ENCODE peak calls at places on chromosomes 3 and 15, in nine cellular contexts. E is transverse colon, W is HCT116, O is uterus, J is breast epithelium, S is IMR-90, K is Peyer's patch, I is stomach, Z is testis. C is an unnamed sample. For H3K4me1, the result is how much of the 10 kb centered on the place peaks cover.

GRCh38 chr3:151328298-151329036 is 882 bp downstream of the P2RY13 start:
- DNase-seq in E (no peak), W (no peak), O (no peak), J (no peak), S (no peak), K (no peak), I (no peak), Z (no peak), C (no peak)

GRCh38 chr3:133779626-133780203 is 25.9 kb upstream of the SRPRB start:
- DNase-seq in E (no peak), W (no peak), O (no peak), J (no peak), S (no peak), K (no peak), I (no peak), Z (no peak), C (no peak)

GRCh38 chr15:89898628-89899302 is 5.0 kb upstream of the AP3S2 start:
- DNase-seq in E (peak), W (peak), O (no peak), J (no peak), S (peak), K (peak), I (peak), Z (peak), C (no peak)

GRCh38 chr3:54600441-54601204 is 327.2 kb downstream of the LRTM1 start:
- DNase-seq in E (no peak), W (no peak), O (no peak), J (no peak), S (no peak), K (no peak), I (no peak), Z (peak), C (peak)

GRCh38 chr3:132536442-132537153 is 60.5 kb upstream of the ACKR4 start:
- DNase-seq in E (no peak), W (no peak), O (no peak), J (no peak), S (peak), K (no peak), I (no peak), Z (no peak), C (no peak)

GRCh38 chr15:79775821-79776220 is 121.0 kb downstream of the MTHFS start:
- DNase-seq in E (no peak), W (no peak), O (no peak), J (no peak), S (no peak), K (no peak), I (no peak), Z (no peak), C (no peak)

GRCh38 chr15:76533060-76533955 is 196.7 kb downstream of the ISL2 start:
- DNase-seq in E (no peak), W (no peak), O (no peak), J (no peak), S (peak), K (no peak), I (no peak), Z (no peak), C (no peak)

GRCh38 chr3:28799084-28799483 is 450.5 kb upstream of the AZI2 start:
- DNase-seq in E (no peak), W (peak), O (no peak), J (no peak), S (peak), K (no peak), I (no peak), Z (no peak), C (no peak)

GRCh38 chr3:11053926-11054503 is 61.5 kb downstream of the SLC6A1 start:
- DNase-seq in E (no peak), W (no peak), O (no peak), J (no peak), S (no peak), K (no peak), I (no peak), Z (no peak), C (no peak)

DNA sequence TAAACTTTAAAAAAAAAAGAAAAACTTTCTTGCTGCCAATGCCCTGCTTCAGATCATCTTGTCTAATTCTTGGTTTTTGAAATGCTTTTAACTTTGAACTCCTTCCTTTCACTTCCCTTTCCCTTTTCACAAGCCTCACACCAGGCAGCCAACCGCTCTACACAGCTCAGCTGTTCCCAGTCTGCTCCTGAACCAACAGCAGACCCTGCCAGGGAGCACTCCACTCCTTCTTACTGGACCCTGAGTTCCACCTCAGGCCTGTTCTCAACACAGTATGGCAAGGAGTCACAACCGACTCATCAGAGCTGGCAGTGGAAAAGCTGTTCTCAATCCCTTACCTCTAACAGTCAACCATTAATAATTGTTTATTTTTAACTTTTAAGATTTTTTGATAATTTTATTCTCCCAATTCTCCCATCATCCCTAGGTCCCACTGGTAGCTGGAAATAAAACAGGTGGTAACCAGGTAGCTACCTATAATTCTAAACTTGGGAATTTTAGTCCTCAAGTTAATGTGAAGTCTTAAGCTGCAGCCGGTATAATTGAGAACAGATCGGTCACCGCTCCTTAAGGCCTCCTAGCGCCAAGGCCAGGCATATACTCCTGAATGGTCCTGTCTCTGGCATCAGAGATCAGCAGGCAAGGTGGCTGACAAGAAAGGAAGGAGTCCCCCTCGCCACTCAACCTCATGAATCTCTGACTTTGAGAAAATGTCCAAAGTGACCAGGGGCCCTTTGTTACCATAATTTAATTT is 43.9 kb downstream of the BOC start:
- DNase-seq in E (no peak), W (no peak), O (no peak), J (no peak), S (peak), K (no peak), I (no peak), Z (no peak), C (no peak)
- TF ChIP-seq CTCF in E (no peak), W (no peak), O (no peak), J (no peak), S (no peak), K (no peak), I (no peak), Z (no peak), C (no peak)

GRCh38 chr3:193744048-193744821 is 151.2 kb downstream of the OPA1 start:
- DNase-seq in E (no peak), W (no peak), O (no peak), J (no peak), S (no peak), K (no peak), I (peak), Z (no peak), C (no peak)
- TF ChIP-seq POLR2A in E (no peak), W (no peak), O (no peak), J (no peak), S (no peak), K (no peak), I (no peak), Z (no peak), C (no peak)

GRCh38 chr3:113250566-113250965 is 39.2 kb downstream of the BOC start:
- DNase-seq in E (no peak), W (no peak), O (no peak), J (no peak), S (no peak), K (no peak), I (no peak), Z (no peak), C (no peak)
- H3K4me1 ChIP-seq in E (half or more), W (under half), O (under half), J (under half), S (under half), K (under half), I (under half), Z (under half), C (half or more)

GRCh38 chr3:156271508-156271907 is 151.1 kb downstream of the KCNAB1 start:
- DNase-seq in E (no peak), W (no peak), O (no peak), J (no peak), S (no peak), K (no peak), I (no peak), Z (no peak), C (no peak)
- TF ChIP-seq CTCF in E (no peak), W (no peak), O (no peak), J (no peak), S (no peak), K (no peak), I (no peak), Z (no peak), C (no peak)

GRCh38 chr3:11734-12133 is 184.8 kb upstream of the CHL1 start:
- DNase-seq in E (no peak), W (no peak), O (peak), J (no peak), S (no peak), K (no peak), I (no peak), Z (peak), C (no peak)
- TF ChIP-seq POLR2A in E (no peak), W (no peak), O (no peak), J (no peak), S (no peak), K (no peak), I (no peak), Z (no peak), C (no peak)

DNA sequence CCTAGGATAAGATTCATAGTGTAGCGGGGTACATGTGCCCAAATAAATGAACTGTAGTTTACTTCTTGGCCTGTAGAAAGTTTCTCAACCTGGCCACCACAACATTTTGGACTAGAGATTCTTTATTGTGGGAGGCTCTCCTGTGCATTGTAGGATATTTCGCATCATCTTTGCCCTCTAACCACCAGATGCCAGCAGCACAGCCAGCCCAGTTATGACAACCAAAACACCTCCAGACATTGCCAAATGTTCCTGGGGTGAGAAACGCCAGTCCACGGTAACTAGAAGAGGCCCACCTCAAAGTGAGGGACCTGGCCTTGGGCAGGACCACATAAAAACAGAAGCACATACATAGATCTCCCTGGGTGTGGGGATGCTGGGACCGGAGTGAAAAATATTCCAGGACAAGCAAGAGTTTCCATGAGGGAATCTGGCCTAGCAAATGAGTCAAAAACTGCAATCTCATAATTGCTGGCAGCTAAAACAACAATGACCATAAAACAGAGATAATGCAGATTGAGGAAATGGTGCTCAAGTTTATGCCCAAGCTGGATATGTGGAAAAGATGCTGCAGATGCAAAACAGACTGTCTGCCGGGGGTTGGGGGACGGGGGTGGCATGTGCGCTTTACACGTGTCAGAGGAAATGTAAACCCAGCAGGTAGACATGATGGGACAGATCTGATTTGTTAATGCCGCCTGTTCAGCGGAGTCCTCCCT is 39.7 kb downstream of the ARHGEF3 start:
- DNase-seq in E (no peak), W (no peak), O (no peak), J (no peak), S (peak), K (no peak), I (no peak), Z (no peak), C (peak)
- H3K4me1 ChIP-seq in E (under half), W (under half), O (under half), J (under half), S (under half), K (under half), I (under half), Z (under half), C (under half)